ENCODE peak calls at places on chromosomes 13 and 19, in eight cellular contexts. V, F, J, O, P, W, K and Y are unnamed samples.
A peak's percentile ranks its signal among the peaks of the same experiment; 100 is the strongest.

GRCh38 chr13:76852991-76853390 is 33.2 kb downstream of the KCTD12 start:
- DNase-seq in V (peak; percentile 10), F (no peak), J (peak; percentile 5), O (no peak), P (no peak), W (peak; percentile 52), K (no peak), Y (no peak)

GRCh38 chr13:67130444-67130843 is 99.7 kb downstream of the PCDH9 start:
- DNase-seq in V (no peak), F (no peak), J (no peak), O (no peak), P (no peak), W (no peak), K (no peak), Y (no peak)

GRCh38 chr19:40416918-40417713 is 3.9 kb upstream of the PRX start:
- DNase-seq in V (peak; percentile 40), F (peak; percentile 67), J (no peak), O (no peak), P (no peak), W (no peak), K (no peak), Y (peak; percentile 52)

GRCh38 chr13:28819748-28820098 is 416 bp upstream of the MTUS2 start:
- DNase-seq in V (no peak), F (peak; percentile 54), J (no peak), O (peak; percentile 81), P (no peak), W (no peak), K (no peak), Y (peak; percentile 85)

GRCh38 chr19:1252221-1252817 is 3.9 kb downstream of the MIDN start:
- DNase-seq in V (peak; percentile 87), F (peak; percentile 71), J (peak; percentile 95), O (no peak), P (peak; percentile 83), W (peak; percentile 73), K (peak; percentile 95), Y (no peak)

GRCh38 chr13:102394158-102395053 is 7.4 kb downstream of the FGF14 start:
- DNase-seq in V (no peak), F (peak; percentile 94), J (no peak), O (peak; percentile 97), P (peak; percentile 34), W (peak; percentile 60), K (peak; percentile 95), Y (peak; percentile 98)

GRCh38 chr13:52348081-52348480 is 57.9 kb downstream of the THSD1 start:
- DNase-seq in V (no peak), F (no peak), J (peak; percentile 71), O (no peak), P (no peak), W (peak; percentile 85), K (no peak), Y (no peak)

GRCh38 chr19:46431824-46432223 is 3.1 kb upstream of the PNMA8C start:
- DNase-seq in V (no peak), F (no peak), J (no peak), O (peak; percentile 75), P (no peak), W (no peak), K (no peak), Y (no peak)

GRCh38 chr19:43471091-43471490 is 5.7 kb upstream of the LYPD3 start:
- DNase-seq in V (peak; percentile 51), F (no peak), J (no peak), O (no peak), P (no peak), W (no peak), K (no peak), Y (no peak)

GRCh38 chr13:98384739-98385138 is 192.2 kb downstream of the STK24 start:
- DNase-seq in V (no peak), F (no peak), J (peak; percentile 33), O (no peak), P (no peak), W (no peak), K (no peak), Y (no peak)

GRCh38 chr13:33454844-33455256 is 169.3 kb upstream of the STARD13 start:
- DNase-seq in V (no peak), F (no peak), J (peak; percentile 51), O (no peak), P (no peak), W (no peak), K (no peak), Y (no peak)

GRCh38 chr19:30044273-30045259 is 102.5 kb downstream of the URI1 start:
- DNase-seq in V (no peak), F (no peak), J (no peak), O (no peak), P (no peak), W (no peak), K (no peak), Y (no peak)

GRCh38 chr19:30049844-30050667 is 108.0 kb downstream of the URI1 start:
- DNase-seq in V (no peak), F (no peak), J (no peak), O (no peak), P (no peak), W (no peak), K (no peak), Y (no peak)

GRCh38 chr19:30049226-30049625 is 107.2 kb downstream of the URI1 start:
- DNase-seq in V (no peak), F (no peak), J (no peak), O (no peak), P (no peak), W (no peak), K (no peak), Y (no peak)

GRCh38 chr19:30047355-30047895 is 105.4 kb downstream of the URI1 start:
- DNase-seq in V (no peak), F (no peak), J (no peak), O (no peak), P (no peak), W (no peak), K (no peak), Y (no peak)

DNA sequence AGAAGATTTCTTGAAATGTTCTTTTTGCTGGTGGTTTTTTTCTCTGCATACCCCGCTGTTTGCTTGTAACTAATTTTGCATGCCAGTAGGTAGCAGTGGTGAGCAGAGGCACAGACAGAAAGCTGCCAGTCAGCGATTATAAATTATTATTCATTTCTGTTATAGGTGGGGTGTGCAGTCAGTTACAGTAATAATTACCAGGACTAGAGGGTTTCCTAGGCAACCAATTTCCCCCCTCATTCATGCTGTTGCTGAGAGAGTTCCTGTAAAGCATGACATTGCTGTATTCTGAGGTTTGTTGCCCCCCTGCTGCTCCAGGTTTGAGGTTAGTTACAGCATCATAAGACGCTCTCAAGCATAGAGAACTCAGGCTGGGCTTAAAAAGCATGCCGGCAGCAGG is 104.5 kb downstream of the URI1 start:
- DNase-seq in V (no peak), F (peak; percentile 64), J (no peak), O (no peak), P (no peak), W (no peak), K (no peak), Y (no peak)
- TF ChIP-seq CTCF in V (peak; percentile 49), F (peak; percentile 55), J (peak; percentile 64), O (no peak), P (no peak), W (peak; percentile 86), K (no peak), Y (peak; percentile 45)

GRCh38 chr19:55213547-55213946 is 4.2 kb upstream of the PTPRH start:
- DNase-seq in V (no peak), F (no peak), J (no peak), O (no peak), P (no peak), W (no peak), K (no peak), Y (no peak)

GRCh38 chr19:55208880-55209429 is 346 bp downstream of the PTPRH start:
- DNase-seq in V (no peak), F (no peak), J (no peak), O (no peak), P (no peak), W (no peak), K (no peak), Y (no peak)

GRCh38 chr19:55210120-55210493 is 806 bp upstream of the PTPRH start:
- DNase-seq in V (peak; percentile 73), F (no peak), J (peak; percentile 96), O (no peak), P (no peak), W (peak; percentile 91), K (no peak), Y (no peak)

GRCh38 chr19:55209430-55210119 is at the start of gene PTPRH:
- DNase-seq in V (peak; percentile 61), F (no peak), J (peak; percentile 11), O (no peak), P (no peak), W (no peak), K (no peak), Y (no peak)

GRCh38 chr19:55212447-55212846 is 3.1 kb upstream of the PTPRH start:
- DNase-seq in V (no peak), F (no peak), J (no peak), O (no peak), P (no peak), W (no peak), K (no peak), Y (peak; percentile 49)
- TF ChIP-seq CTCF in V (peak; percentile 57), F (peak; percentile 81), J (peak; percentile 53), O (no peak), P (peak; percentile 57), W (peak; percentile 27), K (no peak), Y (no peak)

DNA sequence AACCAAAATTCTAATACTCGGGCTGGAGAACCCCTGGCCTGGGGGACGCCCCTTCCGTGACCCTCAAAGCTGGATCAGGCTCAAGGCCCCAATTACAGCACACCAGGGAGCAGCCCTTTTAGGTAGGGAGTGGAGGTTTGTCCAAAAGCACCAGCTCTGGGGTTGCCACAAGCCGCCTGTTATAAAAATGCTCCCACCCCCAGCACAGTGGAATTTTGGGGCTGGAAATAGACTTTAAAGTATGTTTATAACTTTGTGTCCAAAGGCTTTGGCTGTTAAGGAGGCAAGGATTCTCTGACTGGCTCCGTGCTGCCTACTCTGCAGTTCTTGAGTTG is 564 bp upstream of the GMIP start:
- DNase-seq in V (no peak), F (no peak), J (no peak), O (no peak), P (no peak), W (no peak), K (no peak), Y (no peak)
- TF ChIP-seq CTCF in V (peak; percentile 63), F (no peak), J (peak; percentile 72), O (peak; percentile 15), P (no peak), W (no peak), K (no peak), Y (no peak)

GRCh38 chr19:18197306-18197705 is 4.3 kb downstream of the MPV17L2 start:
- DNase-seq in V (no peak), F (no peak), J (no peak), O (no peak), P (no peak), W (no peak), K (no peak), Y (no peak)

GRCh38 chr19:18196511-18196845 is 3.5 kb downstream of the MPV17L2 start:
- DNase-seq in V (no peak), F (no peak), J (no peak), O (no peak), P (no peak), W (no peak), K (no peak), Y (no peak)

GRCh38 chr19:18194554-18195238 is 1.7 kb downstream of the MPV17L2 start:
- DNase-seq in V (no peak), F (peak; percentile 65), J (no peak), O (peak; percentile 63), P (no peak), W (no peak), K (no peak), Y (no peak)

GRCh38 chr19:18197941-18198340 is 4.9 kb downstream of the MPV17L2 start:
- DNase-seq in V (no peak), F (no peak), J (no peak), O (no peak), P (no peak), W (no peak), K (no peak), Y (no peak)

GRCh38 chr19:18198374-18198773 is 5.4 kb downstream of the MPV17L2 start:
- DNase-seq in V (no peak), F (no peak), J (no peak), O (no peak), P (no peak), W (no peak), K (no peak), Y (no peak)
- TF ChIP-seq CTCF in V (no peak), F (no peak), J (no peak), O (no peak), P (no peak), W (no peak), K (no peak), Y (no peak)